ENCODE peak calls at places on chromosome 4, in ten cellular contexts. B, C, Z, H, O, X, U, I, W and A are unnamed samples. For H3K4me1, the result is how much of the 10 kb centered on the place peaks cover.

GRCh38 chr4:153297116-153297515 is 47.4 kb upstream of the MND1 start:
- DNase-seq in B (no peak), C (no peak), Z (no peak), H (no peak), O (no peak), X (no peak), U (no peak), I (no peak), W (no peak), A (no peak)

GRCh38 chr4:41594439-41594838 is 56.5 kb downstream of the LIMCH1 start:
- DNase-seq in B (no peak), C (no peak), Z (no peak), H (peak), O (no peak), X (no peak), U (no peak), I (no peak), W (no peak), A (no peak)

GRCh38 chr4:154490261-154490588 is 1.4 kb downstream of the DCHS2 start:
- DNase-seq in B (no peak), C (no peak), Z (no peak), H (no peak), O (no peak), X (peak), U (no peak), I (no peak), W (no peak), A (no peak)

GRCh38 chr4:101037249-101037648 is 310.1 kb downstream of the PPP3CA start:
- DNase-seq in B (no peak), C (no peak), Z (no peak), H (no peak), O (no peak), X (no peak), U (no peak), I (no peak), W (no peak), A (no peak)

GRCh38 chr4:42995343-42995944 is 102.9 kb downstream of the GRXCR1 start:
- DNase-seq in B (peak), C (no peak), Z (no peak), H (no peak), O (no peak), X (peak), U (peak), I (no peak), W (no peak), A (no peak)

GRCh38 chr4:56790566-56791175 is 30.8 kb downstream of the SPINK2 start:
- DNase-seq in B (no peak), C (no peak), Z (no peak), H (no peak), O (no peak), X (no peak), U (no peak), I (no peak), W (no peak), A (no peak)

GRCh38 chr4:128338634-128339355 is 51.2 kb upstream of the PGRMC2 start:
- DNase-seq in B (peak), C (no peak), Z (no peak), H (no peak), O (no peak), X (no peak), U (no peak), I (no peak), W (no peak), A (no peak)

GRCh38 chr4:102219143-102219542 is 126.1 kb downstream of the SLC39A8 start:
- DNase-seq in B (no peak), C (no peak), Z (no peak), H (no peak), O (no peak), X (peak), U (no peak), I (no peak), W (no peak), A (no peak)

GRCh38 chr4:57039345-57039744 is 60.6 kb downstream of the POLR2B start:
- DNase-seq in B (peak), C (no peak), Z (no peak), H (no peak), O (no peak), X (peak), U (no peak), I (no peak), W (no peak), A (no peak)

GRCh38 chr4:99087887-99088484 is 602 bp downstream of the ADH5 start:
- DNase-seq in B (peak), C (no peak), Z (peak), H (peak), O (peak), X (peak), U (peak), I (peak), W (no peak), A (peak)

GRCh38 chr4:150136036-150136435 is 57.8 kb downstream of the DCLK2 start:
- DNase-seq in B (peak), C (no peak), Z (no peak), H (no peak), O (no peak), X (no peak), U (no peak), I (no peak), W (no peak), A (no peak)

GRCh38 chr4:11805837-11806236 is 377.1 kb upstream of the HS3ST1 start:
- DNase-seq in B (peak), C (no peak), Z (peak), H (no peak), O (no peak), X (peak), U (peak), I (no peak), W (no peak), A (no peak)

GRCh38 chr4:87014284-87014782 is 79.5 kb downstream of the AFF1 start:
- DNase-seq in B (peak), C (no peak), Z (no peak), H (no peak), O (no peak), X (no peak), U (no peak), I (no peak), W (no peak), A (no peak)
- H3K4me1 ChIP-seq in B (half or more), C (half or more), Z (under half), H (half or more), O (under half), X (under half), U (half or more), I (half or more), W (half or more), A (under half)

GRCh38 chr4:87025023-87025613 is 90.3 kb downstream of the AFF1 start:
- DNase-seq in B (no peak), C (no peak), Z (no peak), H (no peak), O (no peak), X (no peak), U (no peak), I (no peak), W (no peak), A (no peak)
- H3K4me3 ChIP-seq in B (no peak), C (no peak), Z (no peak), H (no peak), O (no peak), X (no peak), U (no peak), I (no peak), W (no peak), A (no peak)

DNA sequence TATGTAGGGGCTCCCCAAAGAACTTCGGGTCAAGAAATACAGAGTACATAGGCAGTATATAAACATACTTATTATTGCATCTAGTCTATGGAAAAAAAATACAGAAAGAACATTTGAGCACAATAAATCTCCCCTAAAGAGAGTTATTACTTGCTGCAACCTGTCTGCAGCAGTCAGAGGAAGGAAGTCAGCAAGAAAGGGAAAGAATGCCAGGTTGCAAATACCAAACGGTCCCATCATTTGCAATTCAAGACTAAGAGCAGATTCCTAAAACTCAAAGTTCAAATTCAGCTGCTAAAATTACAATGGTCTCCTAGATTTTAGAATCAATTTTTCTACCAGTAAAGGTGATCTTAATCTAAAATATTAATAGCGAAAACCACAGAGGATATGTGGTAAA is 236.2 kb upstream of the NUDT6 start:
- DNase-seq in B (no peak), C (no peak), Z (no peak), H (no peak), O (no peak), X (peak), U (no peak), I (no peak), W (no peak), A (no peak)
- H3K4me1 ChIP-seq in B (under half), C (under half), Z (under half), H (under half), O (under half), X (under half), U (under half), I (under half), W (under half), A (under half)

GRCh38 chr4:5079581-5079980 is 28.3 kb downstream of the STK32B start:
- DNase-seq in B (no peak), C (no peak), Z (no peak), H (no peak), O (no peak), X (no peak), U (no peak), I (no peak), W (no peak), A (no peak)

GRCh38 chr4:5084911-5085475 is 33.7 kb downstream of the STK32B start:
- DNase-seq in B (no peak), C (no peak), Z (no peak), H (no peak), O (no peak), X (no peak), U (no peak), I (no peak), W (no peak), A (no peak)

GRCh38 chr4:5081441-5081999 is 30.2 kb downstream of the STK32B start:
- DNase-seq in B (no peak), C (no peak), Z (no peak), H (no peak), O (no peak), X (no peak), U (no peak), I (no peak), W (no peak), A (no peak)

GRCh38 chr4:5086535-5086934 is 35.3 kb downstream of the STK32B start:
- DNase-seq in B (no peak), C (no peak), Z (no peak), H (no peak), O (no peak), X (no peak), U (no peak), I (no peak), W (no peak), A (no peak)

GRCh38 chr4:5082381-5082780 is 31.1 kb downstream of the STK32B start:
- DNase-seq in B (no peak), C (no peak), Z (no peak), H (no peak), O (no peak), X (no peak), U (no peak), I (no peak), W (no peak), A (no peak)
- H3K4me3 ChIP-seq in B (no peak), C (no peak), Z (no peak), H (no peak), O (no peak), X (no peak), U (no peak), I (no peak), W (no peak), A (no peak)